ENCODE peak calls at places on chromosomes 6 and 20, in seven cellular contexts. D, Y, L, N, C, U and S are unnamed samples.

GRCh38 chr6:71567562-71567961 is 279.0 kb downstream of the OGFRL1 start:
- DNase-seq in D (no peak), Y (no peak), L (no peak), N (no peak), C (no peak), U (no peak), S (no peak)

GRCh38 chr6:3209114-3210023 is 18.1 kb downstream of the TUBB2B start:
- DNase-seq in D (peak; percentile 94), Y (peak; percentile 80), L (peak; percentile 98), N (no peak), C (no peak), U (no peak), S (peak; percentile 56)

GRCh38 chr6:43702522-43703440 is 15.2 kb upstream of the MRPS18A start:
- DNase-seq in D (peak; percentile 95), Y (no peak), L (peak; percentile 93), N (no peak), C (no peak), U (peak; percentile 34), S (peak; percentile 38)

GRCh38 chr6:54805077-54805476 is 41.5 kb upstream of the FAM83B start:
- DNase-seq in D (no peak), Y (no peak), L (no peak), N (no peak), C (no peak), U (no peak), S (no peak)

GRCh38 chr6:118668761-118669411 is 17.5 kb upstream of the CEP85L start:
- DNase-seq in D (no peak), Y (no peak), L (peak; percentile 73), N (no peak), C (no peak), U (no peak), S (no peak)

GRCh38 chr6:157546366-157546765 is 165.4 kb downstream of the ZDHHC14 start:
- DNase-seq in D (no peak), Y (no peak), L (no peak), N (no peak), C (no peak), U (no peak), S (no peak)

GRCh38 chr6:157210954-157211353 is 112.4 kb downstream of the TMEM242 start:
- DNase-seq in D (no peak), Y (no peak), L (no peak), N (no peak), C (no peak), U (no peak), S (no peak)

GRCh38 chr20:49676581-49677291 is 36.9 kb downstream of the B4GALT5 start:
- DNase-seq in D (peak; percentile 56), Y (peak; percentile 48), L (peak; percentile 76), N (peak; percentile 24), C (peak; percentile 39), U (no peak), S (peak; percentile 29)

GRCh38 chr6:70520575-70520974 is 46.2 kb upstream of the SDHAF4 start:
- DNase-seq in D (peak; percentile 28), Y (no peak), L (no peak), N (no peak), C (no peak), U (no peak), S (peak; percentile 10)

GRCh38 chr20:47677314-47678129 is 107.8 kb downstream of the SULF2 start:
- DNase-seq in D (peak; percentile 91), Y (peak; percentile 65), L (no peak), N (peak; percentile 65), C (no peak), U (peak; percentile 18), S (peak; percentile 83)

GRCh38 chr6:133964702-133965101 is 11.7 kb downstream of the TBPL1 start:
- DNase-seq in D (no peak), Y (no peak), L (no peak), N (no peak), C (no peak), U (no peak), S (no peak)

GRCh38 chr20:33322456-33322855 is 39.4 kb downstream of the BPIFB1 start:
- DNase-seq in D (no peak), Y (no peak), L (peak; percentile 68), N (no peak), C (no peak), U (no peak), S (no peak)

GRCh38 chr20:51591871-51592270 is 49.4 kb upstream of the NFATC2 start:
- DNase-seq in D (no peak), Y (no peak), L (no peak), N (no peak), C (no peak), U (no peak), S (no peak)

GRCh38 chr6:108751851-108752732 is 96.1 kb upstream of the ARMC2 start:
- DNase-seq in D (no peak), Y (no peak), L (no peak), N (no peak), C (no peak), U (no peak), S (no peak)

GRCh38 chr6:37110455-37111155 is 59.3 kb upstream of the PIM1 start:
- DNase-seq in D (no peak), Y (peak; percentile 7), L (no peak), N (no peak), C (no peak), U (no peak), S (peak; percentile 57)

GRCh38 chr6:133254552-133255228 is 13.5 kb downstream of the EYA4 start:
- DNase-seq in D (peak; percentile 5), Y (no peak), L (peak; percentile 70), N (no peak), C (no peak), U (no peak), S (no peak)

GRCh38 chr20:6395695-6396094 is 272.9 kb upstream of the FERMT1 start:
- DNase-seq in D (peak; percentile 33), Y (no peak), L (peak; percentile 58), N (no peak), C (no peak), U (peak; percentile 39), S (no peak)